ENCODE peak calls at places on chromosomes 4 and X, in four cellular contexts. One of them, this sample, is unnamed.

GRCh38 chr4:183343730-183344129 is 21.5 kb upstream of the CLDN24 start:
- DNase-seq in CD8-positive, alpha-beta T cell: no peak
- DNase-seq in heart right ventricle: no peak
- DNase-seq in AG10803: no peak
- DNase-seq in this sample: no peak

GRCh38 chr4:110049951-110050925 is 137.6 kb downstream of the EGF start:
- DNase-seq in CD8-positive, alpha-beta T cell: peak
- DNase-seq in AG10803: peak
- DNase-seq in heart right ventricle: peak
- DNase-seq in this sample: peak

GRCh38 chr4:55013431-55013955 is 111.9 kb downstream of the KDR start:
- DNase-seq in AG10803: no peak
- DNase-seq in heart right ventricle: no peak
- DNase-seq in CD8-positive, alpha-beta T cell: no peak
- DNase-seq in this sample: no peak

GRCh38 chrX:46626566-46626965 is 53.0 kb downstream of the CHST7 start:
- DNase-seq in AG10803: no peak
- DNase-seq in heart right ventricle: no peak
- DNase-seq in CD8-positive, alpha-beta T cell: no peak
- DNase-seq in this sample: peak

GRCh38 chr4:1241936-1242505 is 6.9 kb downstream of the CTBP1 start:
- DNase-seq in CD8-positive, alpha-beta T cell: no peak
- DNase-seq in heart right ventricle: peak
- DNase-seq in AG10803: no peak
- DNase-seq in this sample: no peak

GRCh38 chr4:98672583-98673281 is 14.3 kb upstream of the TSPAN5 start:
- DNase-seq in heart right ventricle: no peak
- DNase-seq in AG10803: no peak
- DNase-seq in CD8-positive, alpha-beta T cell: no peak
- DNase-seq in this sample: no peak

GRCh38 chr4:48504352-48504751 is 14.3 kb downstream of the ZAR1 start:
- DNase-seq in heart right ventricle: no peak
- DNase-seq in AG10803: no peak
- DNase-seq in CD8-positive, alpha-beta T cell: no peak
- DNase-seq in this sample: no peak

GRCh38 chrX:12007881-12008280 is 130.4 kb upstream of the FRMPD4 start:
- DNase-seq in CD8-positive, alpha-beta T cell: no peak
- DNase-seq in AG10803: peak
- DNase-seq in heart right ventricle: no peak
- DNase-seq in this sample: peak

GRCh38 chr4:169634975-169635374 is 14.6 kb downstream of the CLCN3 start:
- DNase-seq in CD8-positive, alpha-beta T cell: no peak
- DNase-seq in AG10803: no peak
- DNase-seq in heart right ventricle: no peak
- DNase-seq in this sample: no peak

GRCh38 chr4:108172231-108172779 is 3.6 kb upstream of the LEF1 start:
- DNase-seq in AG10803: no peak
- DNase-seq in heart right ventricle: peak
- DNase-seq in CD8-positive, alpha-beta T cell: peak
- DNase-seq in this sample: no peak

GRCh38 chrX:11180571-11180970 is 69.4 kb downstream of the HCCS start:
- DNase-seq in CD8-positive, alpha-beta T cell: no peak
- DNase-seq in AG10803: no peak
- DNase-seq in heart right ventricle: no peak
- DNase-seq in this sample: peak

GRCh38 chr4:6769138-6769983 is 13.2 kb upstream of the KIAA0232 start:
- DNase-seq in CD8-positive, alpha-beta T cell: no peak
- DNase-seq in heart right ventricle: no peak
- DNase-seq in AG10803: no peak
- DNase-seq in this sample: no peak

GRCh38 chrX:997631-998137 is 214.8 kb downstream of the CRLF2 start:
- DNase-seq in CD8-positive, alpha-beta T cell: no peak
- DNase-seq in AG10803: no peak
- DNase-seq in heart right ventricle: no peak
- DNase-seq in this sample: no peak

GRCh38 chrX:101932249-101932570 is 383 bp upstream of the ZMAT1 start:
- DNase-seq in AG10803: no peak
- DNase-seq in CD8-positive, alpha-beta T cell: no peak
- DNase-seq in heart right ventricle: no peak
- DNase-seq in this sample: no peak

GRCh38 chrX:20309796-20310195 is 43.1 kb upstream of the RPS6KA3 start:
- DNase-seq in heart right ventricle: no peak
- DNase-seq in CD8-positive, alpha-beta T cell: no peak
- DNase-seq in AG10803: peak
- DNase-seq in this sample: peak

GRCh38 chrX:107894038-107894437 is 68.4 kb downstream of the MID2 start:
- DNase-seq in CD8-positive, alpha-beta T cell: no peak
- DNase-seq in heart right ventricle: peak
- DNase-seq in AG10803: peak
- DNase-seq in this sample: peak

GRCh38 chr4:156294577-156294976 is 340.9 kb upstream of the CTSO start:
- DNase-seq in CD8-positive, alpha-beta T cell: no peak
- DNase-seq in heart right ventricle: no peak
- DNase-seq in AG10803: peak
- DNase-seq in this sample: peak

GRCh38 chr4:1674682-1675081 is 9.4 kb downstream of the FAM53A start:
- DNase-seq in heart right ventricle: no peak
- DNase-seq in AG10803: no peak
- DNase-seq in CD8-positive, alpha-beta T cell: no peak
- DNase-seq in this sample: no peak

DNA sequence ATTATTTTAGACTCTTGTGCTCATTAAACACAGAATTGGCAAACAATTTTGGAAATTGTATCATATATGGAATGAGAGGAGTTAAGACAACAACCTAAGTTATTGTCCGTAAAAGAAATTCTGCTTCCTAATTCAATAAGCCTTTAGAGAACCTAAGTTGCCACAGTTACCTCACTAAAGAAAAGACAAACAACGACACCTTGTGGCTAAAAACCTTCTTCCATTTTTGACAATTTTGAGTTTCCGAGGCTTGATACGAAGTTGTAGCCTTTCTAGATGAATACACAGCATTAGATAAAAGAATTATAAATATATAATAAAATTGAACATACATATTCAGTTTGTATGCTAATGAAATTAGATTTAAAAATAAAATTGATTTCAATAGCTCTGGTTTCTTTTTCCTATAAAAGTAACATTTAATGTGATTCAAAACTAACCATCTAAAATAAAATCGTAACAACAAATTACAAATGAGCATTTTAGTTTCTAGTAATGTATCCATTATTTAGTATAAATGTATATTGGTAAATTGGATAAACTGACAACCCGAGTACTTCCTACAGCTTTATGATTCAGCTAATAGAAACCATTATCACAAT is 275.1 kb downstream of the GPM6A start:
- DNase-seq in AG10803: peak
- DNase-seq in CD8-positive, alpha-beta T cell: no peak
- DNase-seq in heart right ventricle: no peak
- DNase-seq in this sample: peak
- TF ChIP-seq CTCF in AG10803: peak
- TF ChIP-seq CTCF in CD8-positive, alpha-beta T cell: no peak
- TF ChIP-seq CTCF in heart right ventricle: peak
- TF ChIP-seq CTCF in this sample: peak

GRCh38 chrX:103275947-103276567 is 493 bp downstream of the TCEAL5 start:
- DNase-seq in CD8-positive, alpha-beta T cell: no peak
- DNase-seq in heart right ventricle: no peak
- DNase-seq in AG10803: no peak
- DNase-seq in this sample: no peak
- H3K4me3 ChIP-seq in CD8-positive, alpha-beta T cell: peak
- H3K4me3 ChIP-seq in heart right ventricle: peak
- H3K4me3 ChIP-seq in AG10803: no peak
- H3K4me3 ChIP-seq in this sample: no peak

GRCh38 chrX:153549231-153549630 is 31.8 kb downstream of the ATP2B3 start:
- DNase-seq in heart right ventricle: no peak
- DNase-seq in CD8-positive, alpha-beta T cell: no peak
- DNase-seq in AG10803: no peak
- DNase-seq in this sample: no peak

GRCh38 chrX:153551135-153551534 is 33.7 kb downstream of the ATP2B3 start:
- DNase-seq in AG10803: peak
- DNase-seq in CD8-positive, alpha-beta T cell: no peak
- DNase-seq in heart right ventricle: no peak
- DNase-seq in this sample: peak

GRCh38 chrX:153546386-153546785 is 28.9 kb downstream of the ATP2B3 start:
- DNase-seq in CD8-positive, alpha-beta T cell: no peak
- DNase-seq in AG10803: no peak
- DNase-seq in heart right ventricle: no peak
- DNase-seq in this sample: no peak

GRCh38 chrX:153554519-153555167 is 37.2 kb downstream of the ATP2B3 start:
- DNase-seq in AG10803: peak
- DNase-seq in heart right ventricle: peak
- DNase-seq in CD8-positive, alpha-beta T cell: peak
- DNase-seq in this sample: peak

DNA sequence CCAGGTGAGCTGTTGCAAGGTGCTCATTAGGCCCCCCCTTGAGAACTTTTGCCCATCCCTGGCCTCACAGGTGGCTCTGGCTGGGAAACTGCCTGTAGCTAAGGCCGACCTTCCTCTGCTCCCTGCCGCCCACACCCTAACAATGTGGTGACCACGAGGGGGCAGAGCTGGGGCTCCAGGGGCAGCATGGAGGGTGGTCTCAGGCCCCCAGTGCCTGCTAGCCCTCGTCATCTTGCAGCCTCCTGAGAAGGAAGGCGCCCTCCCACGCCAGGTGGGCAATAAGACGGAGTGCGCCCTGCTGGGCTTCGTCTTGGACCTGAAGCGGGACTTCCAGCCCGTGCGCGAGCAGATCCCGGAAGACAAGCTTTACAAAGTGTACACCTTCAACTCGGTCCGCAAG is 32.4 kb downstream of the ATP2B3 start:
- DNase-seq in CD8-positive, alpha-beta T cell: no peak
- DNase-seq in AG10803: no peak
- DNase-seq in heart right ventricle: no peak
- DNase-seq in this sample: no peak
- TF ChIP-seq CTCF in CD8-positive, alpha-beta T cell: no peak
- TF ChIP-seq CTCF in AG10803: no peak
- TF ChIP-seq CTCF in heart right ventricle: no peak
- TF ChIP-seq CTCF in this sample: no peak

GRCh38 chr4:182143086-182143821 is 99.9 kb upstream of the TENM3 start:
- DNase-seq in heart right ventricle: no peak
- DNase-seq in CD8-positive, alpha-beta T cell: no peak
- DNase-seq in AG10803: peak
- DNase-seq in this sample: peak

GRCh38 chr4:182143822-182144620 is 99.2 kb upstream of the TENM3 start:
- DNase-seq in CD8-positive, alpha-beta T cell: no peak
- DNase-seq in heart right ventricle: no peak
- DNase-seq in AG10803: peak
- DNase-seq in this sample: peak

GRCh38 chr4:182142146-182143085 is 100.8 kb upstream of the TENM3 start:
- DNase-seq in AG10803: peak
- DNase-seq in heart right ventricle: no peak
- DNase-seq in CD8-positive, alpha-beta T cell: no peak
- DNase-seq in this sample: peak

GRCh38 chr4:182145360-182145905 is 97.8 kb upstream of the TENM3 start:
- DNase-seq in heart right ventricle: no peak
- DNase-seq in AG10803: no peak
- DNase-seq in CD8-positive, alpha-beta T cell: no peak
- DNase-seq in this sample: no peak

DNA sequence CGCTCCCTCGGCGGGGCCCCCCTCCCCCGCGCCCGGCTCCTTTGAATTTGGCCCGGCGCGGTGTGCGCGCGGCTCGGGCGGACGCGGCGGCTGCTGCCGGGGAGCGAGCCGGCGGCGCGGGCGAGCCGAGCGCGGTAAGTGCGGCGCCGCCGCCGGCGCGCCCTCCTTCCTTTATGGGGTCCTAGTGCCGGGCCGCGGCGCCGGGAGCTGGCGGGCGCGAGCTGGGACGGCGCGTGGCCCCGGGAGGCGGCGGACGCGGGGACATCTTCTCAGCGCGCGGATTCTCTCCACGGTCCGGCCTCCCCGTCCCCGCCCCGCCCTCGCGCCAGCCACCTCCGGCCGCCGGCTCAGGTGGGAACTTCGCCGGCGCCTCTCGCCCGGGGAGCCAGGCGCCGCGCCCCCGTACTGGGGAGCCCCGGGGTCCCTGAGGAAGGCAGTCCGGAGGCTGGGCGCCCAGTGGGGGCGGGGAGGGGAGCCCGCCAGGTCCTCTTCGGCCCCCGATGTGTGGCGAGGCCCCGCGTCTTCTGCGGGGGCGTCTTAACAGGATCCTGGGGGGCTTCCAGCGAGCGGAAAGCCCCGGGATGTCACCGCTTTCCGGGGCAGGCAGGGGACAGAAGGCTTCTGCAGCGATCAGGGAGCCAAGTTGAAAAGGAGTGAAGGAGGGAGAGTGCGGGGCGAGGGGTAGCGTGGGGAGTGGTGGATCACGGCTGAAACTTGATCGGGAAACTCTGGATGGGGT is 98.4 kb upstream of the TENM3 start:
- DNase-seq in heart right ventricle: no peak
- DNase-seq in CD8-positive, alpha-beta T cell: no peak
- DNase-seq in AG10803: no peak
- DNase-seq in this sample: no peak
- H3K4me3 ChIP-seq in heart right ventricle: peak
- H3K4me3 ChIP-seq in CD8-positive, alpha-beta T cell: no peak
- H3K4me3 ChIP-seq in AG10803: peak
- H3K4me3 ChIP-seq in this sample: peak

DNA sequence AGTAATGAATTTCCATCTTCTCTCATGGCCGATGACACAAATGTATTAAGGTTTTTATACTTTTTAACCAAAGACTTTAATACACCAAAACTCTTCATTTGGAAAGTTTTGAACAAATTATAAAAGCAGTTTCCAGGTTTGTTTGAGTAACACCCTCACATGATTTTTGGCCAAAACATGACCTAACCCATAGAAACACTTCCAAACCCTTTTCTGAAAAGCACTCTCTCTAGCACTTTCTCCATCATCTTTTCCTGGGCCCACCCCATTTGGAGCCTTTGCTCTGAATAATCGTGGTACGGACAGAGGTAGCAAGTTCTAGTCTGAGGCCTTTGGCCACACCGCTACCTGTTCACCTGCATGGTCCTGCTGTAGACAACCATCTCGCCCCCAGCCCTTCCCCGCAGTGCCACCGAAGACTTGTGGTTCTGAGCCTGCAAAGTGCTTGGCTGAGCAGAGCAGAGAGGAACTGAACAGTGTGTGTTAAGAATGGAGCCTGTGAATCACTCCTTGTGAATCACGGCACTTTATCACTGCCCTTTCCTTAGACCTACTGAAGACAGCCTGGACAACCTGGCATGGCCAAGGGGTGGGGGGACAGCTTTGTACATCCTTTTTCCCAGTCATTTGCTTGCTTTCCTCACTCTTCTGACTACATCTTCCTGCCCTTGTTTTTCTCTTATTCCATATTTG is 181.8 kb downstream of the PTTG2 start:
- DNase-seq in CD8-positive, alpha-beta T cell: no peak
- DNase-seq in AG10803: peak
- DNase-seq in heart right ventricle: no peak
- DNase-seq in this sample: peak
- TF ChIP-seq CTCF in CD8-positive, alpha-beta T cell: no peak
- TF ChIP-seq CTCF in AG10803: no peak
- TF ChIP-seq CTCF in heart right ventricle: no peak
- TF ChIP-seq CTCF in this sample: no peak

DNA sequence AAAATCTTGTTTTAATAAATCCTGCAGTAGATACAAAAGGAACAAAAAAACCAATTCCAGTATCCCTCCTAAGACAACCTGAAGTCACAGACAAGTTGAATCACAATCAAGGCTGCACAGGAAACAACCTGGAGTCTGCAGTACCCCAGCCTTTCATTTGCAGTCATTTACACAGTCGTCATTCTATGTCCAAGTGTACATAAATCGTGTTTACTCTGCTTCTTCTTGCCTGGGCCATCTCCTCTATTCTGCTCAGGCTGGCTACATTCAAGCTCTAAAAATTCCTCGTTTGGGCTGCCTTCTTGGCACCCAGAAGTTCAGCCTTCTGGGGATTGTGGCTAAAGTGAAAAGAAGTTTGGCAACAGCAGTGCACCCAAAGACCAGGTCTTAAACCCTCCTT is 37.8 kb downstream of the NALF2 start:
- DNase-seq in heart right ventricle: no peak
- DNase-seq in AG10803: no peak
- DNase-seq in CD8-positive, alpha-beta T cell: no peak
- DNase-seq in this sample: no peak
- H3K4me3 ChIP-seq in heart right ventricle: no peak
- H3K4me3 ChIP-seq in AG10803: no peak
- H3K4me3 ChIP-seq in CD8-positive, alpha-beta T cell: no peak
- H3K4me3 ChIP-seq in this sample: no peak